ENCODE peak calls at places on chromosomes 7 and 10, in seven cellular contexts. X, Z, J, O, B, F and D are unnamed samples.

GRCh38 chr7:156903232-156903909 is 10.4 kb upstream of the LMBR1 start:
- DNase-seq in O (peak; percentile 69), B (no peak), F (no peak), Z (no peak), X (peak; percentile 19), J (peak; percentile 30), D (peak; percentile 80)

GRCh38 chr10:43121444-43121843 is 16.8 kb upstream of the CSGALNACT2 start:
- DNase-seq in J (peak; percentile 46), B (no peak), X (no peak), Z (no peak), O (no peak), F (no peak), D (no peak)

GRCh38 chr7:12303507-12303906 is 92.4 kb downstream of the TMEM106B start:
- DNase-seq in B (no peak), Z (no peak), X (no peak), F (no peak), J (no peak), O (peak; percentile 16), D (peak; percentile 27)

GRCh38 chr7:87506243-87507180 is 31.0 kb upstream of the ABCB4 start:
- DNase-seq in X (peak; percentile 43), F (no peak), B (no peak), J (no peak), Z (no peak), O (peak; percentile 36), D (no peak)

GRCh38 chr7:47492720-47493119 is 89.2 kb downstream of the TNS3 start:
- DNase-seq in Z (no peak), F (no peak), B (no peak), X (no peak), J (no peak), O (no peak), D (no peak)

GRCh38 chr7:70710011-70710480 is 421.9 kb upstream of the GALNT17 start:
- DNase-seq in J (peak; percentile 22), B (no peak), F (peak; percentile 55), X (peak; percentile 76), O (peak; percentile 59), Z (no peak), D (peak; percentile 73)

GRCh38 chr10:90319188-90319914 is 538.5 kb downstream of the HTR7 start:
- DNase-seq in X (peak; percentile 94), Z (no peak), O (peak; percentile 87), F (peak; percentile 36), J (peak; percentile 13), B (no peak), D (peak; percentile 63)

GRCh38 chr7:145928937-145929336 is 187.7 kb upstream of the CNTNAP2 start:
- DNase-seq in O (no peak), B (no peak), Z (no peak), F (no peak), J (no peak), X (no peak), D (no peak)

GRCh38 chr7:96426027-96426426 is 104.1 kb upstream of the SLC25A13 start:
- DNase-seq in Z (no peak), F (no peak), B (no peak), O (peak; percentile 6), X (no peak), J (no peak), D (no peak)

GRCh38 chr7:47573758-47574472 is 8.0 kb downstream of the TNS3 start:
- DNase-seq in X (peak; percentile 87), F (peak; percentile 78), J (peak; percentile 91), O (peak; percentile 81), Z (no peak), B (no peak), D (no peak)

GRCh38 chr7:22267989-22268615 is 88.9 kb downstream of the RAPGEF5 start:
- DNase-seq in F (no peak), B (no peak), J (no peak), O (no peak), X (no peak), Z (no peak), D (no peak)

GRCh38 chr7:96303105-96303685 is 18.7 kb downstream of the SLC25A13 start:
- DNase-seq in Z (no peak), F (peak; percentile 95), X (peak; percentile 35), O (peak; percentile 29), J (peak; percentile 52), B (no peak), D (no peak)

GRCh38 chr7:127933116-127933515 is 98.1 kb downstream of the LRRC4 start:
- DNase-seq in F (no peak), O (peak; percentile 39), J (no peak), X (peak; percentile 69), B (no peak), Z (no peak), D (no peak)

GRCh38 chr10:49617281-49618020 is 3.6 kb downstream of the CHAT start:
- DNase-seq in B (no peak), Z (no peak), J (no peak), X (no peak), F (peak; percentile 23), O (no peak), D (peak; percentile 4)

GRCh38 chr7:2460188-2460587 is 16.0 kb downstream of the GRIFIN start:
- DNase-seq in Z (no peak), X (no peak), J (no peak), O (no peak), F (no peak), B (no peak), D (no peak)

GRCh38 chr10:68271104-68271882 is 39.4 kb upstream of the ATOH7 start:
- DNase-seq in B (no peak), O (peak; percentile 82), J (no peak), F (peak; percentile 27), Z (no peak), X (peak; percentile 28), D (no peak)

GRCh38 chr10:13382759-13383753 is 35.0 kb upstream of the SEPHS1 start:
- DNase-seq in F (peak; percentile 86), X (no peak), O (no peak), B (peak; percentile 8), Z (no peak), J (peak; percentile 49), D (no peak)

GRCh38 chr10:94677691-94678090 is 5.8 kb upstream of the CYP2C18 start:
- DNase-seq in O (no peak), Z (no peak), X (no peak), F (peak; percentile 57), B (no peak), J (peak; percentile 8), D (no peak)